ENCODE peak calls at places on chromosomes 11 and 22, in six cellular contexts. One of them, this sample, is unnamed.

GRCh38 chr22:32119568-32120235 is 39.4 kb downstream of the C22orf42 start:
- DNase-seq in brain microvascular endothelial cell: no peak
- DNase-seq in dorsolateral prefrontal cortex: no peak
- DNase-seq in aorta: no peak
- DNase-seq in RWPE1: no peak
- DNase-seq in heart right ventricle: no peak
- DNase-seq in this sample: no peak

GRCh38 chr11:116217006-116217405 is 555.8 kb downstream of the BUD13 start:
- DNase-seq in RWPE1: no peak
- DNase-seq in brain microvascular endothelial cell: peak
- DNase-seq in dorsolateral prefrontal cortex: peak
- DNase-seq in heart right ventricle: peak
- DNase-seq in aorta: no peak
- DNase-seq in this sample: no peak

GRCh38 chr22:30435674-30436126 is 10.1 kb downstream of the MTFP1 start:
- DNase-seq in brain microvascular endothelial cell: no peak
- DNase-seq in aorta: peak
- DNase-seq in heart right ventricle: peak
- DNase-seq in dorsolateral prefrontal cortex: no peak
- DNase-seq in RWPE1: no peak
- DNase-seq in this sample: no peak

GRCh38 chr22:46537946-46538815 is 761 bp upstream of the CELSR1 start:
- DNase-seq in RWPE1: no peak
- DNase-seq in heart right ventricle: no peak
- DNase-seq in dorsolateral prefrontal cortex: no peak
- DNase-seq in aorta: no peak
- DNase-seq in brain microvascular endothelial cell: peak
- DNase-seq in this sample: no peak

GRCh38 chr11:57241311-57241972 is 4.4 kb upstream of the APLNR start:
- DNase-seq in brain microvascular endothelial cell: no peak
- DNase-seq in heart right ventricle: no peak
- DNase-seq in RWPE1: no peak
- DNase-seq in dorsolateral prefrontal cortex: no peak
- DNase-seq in aorta: no peak
- DNase-seq in this sample: no peak

GRCh38 chr22:45877036-45877380 is 100.0 kb downstream of the WNT7B start:
- DNase-seq in heart right ventricle: no peak
- DNase-seq in aorta: no peak
- DNase-seq in brain microvascular endothelial cell: no peak
- DNase-seq in RWPE1: no peak
- DNase-seq in dorsolateral prefrontal cortex: no peak
- DNase-seq in this sample: no peak

GRCh38 chr22:46547883-46548244 is 10.4 kb upstream of the CELSR1 start:
- DNase-seq in aorta: peak
- DNase-seq in brain microvascular endothelial cell: peak
- DNase-seq in heart right ventricle: peak
- DNase-seq in dorsolateral prefrontal cortex: no peak
- DNase-seq in RWPE1: no peak
- DNase-seq in this sample: no peak

GRCh38 chr11:1568451-1568911 is 3.6 kb downstream of the DUSP8 start:
- DNase-seq in aorta: peak
- DNase-seq in RWPE1: no peak
- DNase-seq in heart right ventricle: no peak
- DNase-seq in brain microvascular endothelial cell: no peak
- DNase-seq in dorsolateral prefrontal cortex: no peak
- DNase-seq in this sample: no peak

GRCh38 chr11:120197254-120197891 is 13.5 kb upstream of the OAF start:
- DNase-seq in dorsolateral prefrontal cortex: no peak
- DNase-seq in heart right ventricle: no peak
- DNase-seq in aorta: no peak
- DNase-seq in brain microvascular endothelial cell: no peak
- DNase-seq in RWPE1: no peak
- DNase-seq in this sample: no peak

GRCh38 chr22:37932821-37933578 is 20.4 kb downstream of the C22orf23 start:
- DNase-seq in RWPE1: no peak
- DNase-seq in brain microvascular endothelial cell: no peak
- DNase-seq in aorta: no peak
- DNase-seq in dorsolateral prefrontal cortex: no peak
- DNase-seq in heart right ventricle: no peak
- DNase-seq in this sample: peak

GRCh38 chr11:68689737-68690625 is 5.6 kb downstream of the GAL start:
- DNase-seq in RWPE1: no peak
- DNase-seq in aorta: no peak
- DNase-seq in brain microvascular endothelial cell: no peak
- DNase-seq in dorsolateral prefrontal cortex: no peak
- DNase-seq in heart right ventricle: no peak
- DNase-seq in this sample: no peak

GRCh38 chr22:28005513-28005912 is 86.5 kb upstream of the PITPNB start:
- DNase-seq in aorta: no peak
- DNase-seq in dorsolateral prefrontal cortex: no peak
- DNase-seq in brain microvascular endothelial cell: no peak
- DNase-seq in heart right ventricle: peak
- DNase-seq in RWPE1: no peak
- DNase-seq in this sample: no peak

GRCh38 chr11:2293396-2294339 is 8.1 kb downstream of the C11orf21 start:
- DNase-seq in dorsolateral prefrontal cortex: no peak
- DNase-seq in aorta: peak
- DNase-seq in brain microvascular endothelial cell: no peak
- DNase-seq in RWPE1: no peak
- DNase-seq in heart right ventricle: no peak
- DNase-seq in this sample: no peak

GRCh38 chr11:134866981-134867675 is 455.1 kb upstream of the B3GAT1 start:
- DNase-seq in heart right ventricle: no peak
- DNase-seq in aorta: no peak
- DNase-seq in brain microvascular endothelial cell: no peak
- DNase-seq in RWPE1: no peak
- DNase-seq in dorsolateral prefrontal cortex: no peak
- DNase-seq in this sample: no peak

GRCh38 chr11:45224766-45225165 is 61.4 kb downstream of the SYT13 start:
- DNase-seq in heart right ventricle: no peak
- DNase-seq in dorsolateral prefrontal cortex: no peak
- DNase-seq in brain microvascular endothelial cell: no peak
- DNase-seq in aorta: no peak
- DNase-seq in RWPE1: no peak
- DNase-seq in this sample: no peak

GRCh38 chr22:21054046-21054713 is 8.4 kb downstream of the LRRC74B start:
- DNase-seq in dorsolateral prefrontal cortex: no peak
- DNase-seq in RWPE1: no peak
- DNase-seq in aorta: no peak
- DNase-seq in heart right ventricle: no peak
- DNase-seq in brain microvascular endothelial cell: no peak
- DNase-seq in this sample: no peak

GRCh38 chr11:32392840-32393239 is 42.5 kb downstream of the WT1 start:
- DNase-seq in dorsolateral prefrontal cortex: no peak
- DNase-seq in RWPE1: no peak
- DNase-seq in aorta: no peak
- DNase-seq in brain microvascular endothelial cell: no peak
- DNase-seq in heart right ventricle: no peak
- DNase-seq in this sample: no peak

GRCh38 chr11:71447791-71448256 is 369 bp downstream of the DHCR7 start:
- DNase-seq in RWPE1: no peak
- DNase-seq in dorsolateral prefrontal cortex: peak
- DNase-seq in heart right ventricle: no peak
- DNase-seq in brain microvascular endothelial cell: no peak
- DNase-seq in aorta: no peak
- DNase-seq in this sample: no peak

GRCh38 chr11:82906236-82906635 is 4.7 kb downstream of the DDIAS start:
- DNase-seq in heart right ventricle: no peak
- DNase-seq in brain microvascular endothelial cell: no peak
- DNase-seq in dorsolateral prefrontal cortex: no peak
- DNase-seq in RWPE1: peak
- DNase-seq in aorta: no peak
- DNase-seq in this sample: no peak

GRCh38 chr11:450809-451451 is 851 bp downstream of the PTDSS2 start:
- DNase-seq in heart right ventricle: peak
- DNase-seq in dorsolateral prefrontal cortex: peak
- DNase-seq in aorta: peak
- DNase-seq in RWPE1: peak
- DNase-seq in brain microvascular endothelial cell: peak
- DNase-seq in this sample: peak

GRCh38 chr22:23151827-23152226 is 6.5 kb downstream of the RAB36 start:
- DNase-seq in heart right ventricle: no peak
- DNase-seq in dorsolateral prefrontal cortex: no peak
- DNase-seq in RWPE1: no peak
- DNase-seq in aorta: no peak
- DNase-seq in brain microvascular endothelial cell: no peak
- DNase-seq in this sample: no peak

GRCh38 chr11:75668508-75669297 is at the start of gene MAP6:
- DNase-seq in dorsolateral prefrontal cortex: peak
- DNase-seq in heart right ventricle: no peak
- DNase-seq in brain microvascular endothelial cell: no peak
- DNase-seq in RWPE1: peak
- DNase-seq in aorta: peak
- DNase-seq in this sample: no peak

GRCh38 chr22:43897751-43898261 is 6.0 kb upstream of the PNPLA5 start:
- DNase-seq in dorsolateral prefrontal cortex: peak
- DNase-seq in heart right ventricle: no peak
- DNase-seq in brain microvascular endothelial cell: peak
- DNase-seq in aorta: no peak
- DNase-seq in RWPE1: peak
- DNase-seq in this sample: peak

GRCh38 chr22:49322861-49323622 is 504.6 kb downstream of the BRD1 start:
- DNase-seq in RWPE1: no peak
- DNase-seq in heart right ventricle: no peak
- DNase-seq in brain microvascular endothelial cell: no peak
- DNase-seq in aorta: no peak
- DNase-seq in dorsolateral prefrontal cortex: no peak
- DNase-seq in this sample: no peak

GRCh38 chr11:13606701-13607100 is 61.8 kb upstream of the FAR1 start:
- DNase-seq in RWPE1: no peak
- DNase-seq in heart right ventricle: no peak
- DNase-seq in brain microvascular endothelial cell: no peak
- DNase-seq in dorsolateral prefrontal cortex: no peak
- DNase-seq in aorta: no peak
- DNase-seq in this sample: no peak

GRCh38 chr11:33722579-33723234 is 13.5 kb downstream of the CD59 start:
- DNase-seq in heart right ventricle: no peak
- DNase-seq in aorta: peak
- DNase-seq in brain microvascular endothelial cell: peak
- DNase-seq in RWPE1: no peak
- DNase-seq in dorsolateral prefrontal cortex: no peak
- DNase-seq in this sample: no peak

GRCh38 chr11:120810251-120810650 is 213.7 kb upstream of the TBCEL start:
- DNase-seq in brain microvascular endothelial cell: peak
- DNase-seq in heart right ventricle: no peak
- DNase-seq in dorsolateral prefrontal cortex: no peak
- DNase-seq in aorta: no peak
- DNase-seq in RWPE1: no peak
- DNase-seq in this sample: no peak

GRCh38 chr11:118067006-118067405 is 9.9 kb upstream of the TMPRSS4 start:
- DNase-seq in brain microvascular endothelial cell: no peak
- DNase-seq in dorsolateral prefrontal cortex: no peak
- DNase-seq in aorta: peak
- DNase-seq in heart right ventricle: no peak
- DNase-seq in RWPE1: no peak
- DNase-seq in this sample: no peak

DNA sequence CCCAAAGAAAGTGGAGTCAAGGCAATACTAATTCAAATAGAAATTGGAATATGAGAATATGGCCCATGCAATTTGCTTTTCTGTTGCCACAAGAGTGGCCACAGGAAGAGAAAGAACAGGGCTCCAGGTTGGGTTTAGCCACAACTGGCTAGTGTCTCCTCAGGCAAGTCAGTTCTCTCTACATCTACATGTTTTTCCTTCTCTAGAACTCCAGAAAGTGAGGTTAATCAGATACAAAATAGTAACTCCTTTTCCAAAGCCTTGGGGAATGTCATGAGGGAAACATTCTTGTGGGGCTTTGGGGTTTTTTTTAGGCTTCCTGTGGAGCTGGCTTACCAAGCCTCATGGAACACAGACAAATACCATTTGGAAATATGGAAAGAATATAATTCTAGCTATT is 161.6 kb downstream of the NAV2 start:
- DNase-seq in dorsolateral prefrontal cortex: no peak
- DNase-seq in heart right ventricle: no peak
- DNase-seq in brain microvascular endothelial cell: no peak
- DNase-seq in RWPE1: no peak
- DNase-seq in aorta: no peak
- DNase-seq in this sample: no peak
- H3K27ac ChIP-seq in dorsolateral prefrontal cortex: no peak
- H3K27ac ChIP-seq in heart right ventricle: no peak
- H3K27ac ChIP-seq in brain microvascular endothelial cell: no peak
- H3K27ac ChIP-seq in RWPE1: no peak
- H3K27ac ChIP-seq in aorta: no peak
- H3K27ac ChIP-seq in this sample: no peak

GRCh38 chr11:70378506-70379134 is 19.7 kb upstream of the CTTN start:
- DNase-seq in heart right ventricle: no peak
- DNase-seq in brain microvascular endothelial cell: no peak
- DNase-seq in RWPE1: no peak
- DNase-seq in dorsolateral prefrontal cortex: no peak
- DNase-seq in aorta: peak
- DNase-seq in this sample: no peak
- H3K27ac ChIP-seq in heart right ventricle: no peak
- H3K27ac ChIP-seq in brain microvascular endothelial cell: no peak
- H3K27ac ChIP-seq in RWPE1: no peak
- H3K27ac ChIP-seq in dorsolateral prefrontal cortex: no peak
- H3K27ac ChIP-seq in aorta: no peak
- H3K27ac ChIP-seq in this sample: no peak

GRCh38 chr11:130300567-130300966 is 14.2 kb downstream of the ZBTB44 start:
- DNase-seq in RWPE1: no peak
- DNase-seq in brain microvascular endothelial cell: no peak
- DNase-seq in heart right ventricle: no peak
- DNase-seq in dorsolateral prefrontal cortex: no peak
- DNase-seq in aorta: no peak
- DNase-seq in this sample: no peak

GRCh38 chr11:130299978-130300377 is 14.7 kb downstream of the ZBTB44 start:
- DNase-seq in brain microvascular endothelial cell: no peak
- DNase-seq in dorsolateral prefrontal cortex: no peak
- DNase-seq in heart right ventricle: no peak
- DNase-seq in RWPE1: no peak
- DNase-seq in aorta: no peak
- DNase-seq in this sample: no peak

GRCh38 chr11:130301002-130301401 is 13.7 kb downstream of the ZBTB44 start:
- DNase-seq in heart right ventricle: no peak
- DNase-seq in aorta: no peak
- DNase-seq in dorsolateral prefrontal cortex: no peak
- DNase-seq in RWPE1: no peak
- DNase-seq in brain microvascular endothelial cell: no peak
- DNase-seq in this sample: no peak

DNA sequence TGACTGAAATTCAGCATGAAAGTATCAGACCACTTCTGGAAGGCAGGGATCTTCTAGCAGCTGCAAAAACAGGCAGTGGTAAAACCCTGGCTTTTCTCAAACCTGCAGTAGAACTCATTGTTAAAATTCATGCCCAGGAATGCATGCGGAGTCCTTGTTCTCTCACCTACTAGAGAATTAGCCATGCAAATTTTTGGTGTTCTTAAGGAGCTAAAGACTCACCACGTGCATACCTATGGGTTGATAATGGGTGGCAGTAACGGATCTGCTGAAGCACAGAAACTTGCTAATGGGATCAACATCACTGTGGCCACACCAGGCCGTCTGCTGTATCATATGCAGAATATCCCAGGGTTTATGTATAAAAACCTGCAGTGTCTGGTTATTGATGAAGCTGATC is 19.1 kb downstream of the ZBTB44 start:
- DNase-seq in brain microvascular endothelial cell: no peak
- DNase-seq in aorta: no peak
- DNase-seq in heart right ventricle: no peak
- DNase-seq in RWPE1: no peak
- DNase-seq in dorsolateral prefrontal cortex: no peak
- DNase-seq in this sample: no peak
- H3K27ac ChIP-seq in brain microvascular endothelial cell: no peak
- H3K27ac ChIP-seq in aorta: no peak
- H3K27ac ChIP-seq in heart right ventricle: no peak
- H3K27ac ChIP-seq in RWPE1: no peak
- H3K27ac ChIP-seq in dorsolateral prefrontal cortex: no peak
- H3K27ac ChIP-seq in this sample: no peak

GRCh38 chr11:6636480-6636879 is 17.3 kb upstream of the TPP1 start:
- DNase-seq in RWPE1: no peak
- DNase-seq in brain microvascular endothelial cell: no peak
- DNase-seq in heart right ventricle: no peak
- DNase-seq in aorta: no peak
- DNase-seq in dorsolateral prefrontal cortex: no peak
- DNase-seq in this sample: no peak
- H3K27ac ChIP-seq in RWPE1: no peak
- H3K27ac ChIP-seq in brain microvascular endothelial cell: no peak
- H3K27ac ChIP-seq in heart right ventricle: peak
- H3K27ac ChIP-seq in aorta: no peak
- H3K27ac ChIP-seq in dorsolateral prefrontal cortex: peak
- H3K27ac ChIP-seq in this sample: no peak